ENCODE peak calls at places on chromosomes 12 and 14, in eight cellular contexts. One of them, this sample, is unnamed. For H3K9me3, the result is how much of the 10 kb centered on the place peaks cover.

GRCh38 chr12:66107451-66107915 is 23.1 kb downstream of the LLPH start:
- DNase-seq in endodermal cell: peak
- DNase-seq in uterus: peak
- DNase-seq in thoracic aorta: peak
- DNase-seq in BE2C: peak
- DNase-seq in naive thymus-derived CD4-positive, alpha-beta T cell: peak
- DNase-seq in A673: peak
- DNase-seq in MM.1S: peak
- DNase-seq in this sample: no peak

GRCh38 chr12:95653761-95654546 is 102.7 kb upstream of the USP44 start:
- DNase-seq in endodermal cell: peak
- DNase-seq in uterus: no peak
- DNase-seq in thoracic aorta: no peak
- DNase-seq in BE2C: no peak
- DNase-seq in naive thymus-derived CD4-positive, alpha-beta T cell: no peak
- DNase-seq in A673: no peak
- DNase-seq in MM.1S: no peak
- DNase-seq in this sample: no peak

GRCh38 chr14:68857671-68858070 is 64.8 kb upstream of the ZFP36L1 start:
- DNase-seq in endodermal cell: peak
- DNase-seq in uterus: no peak
- DNase-seq in thoracic aorta: no peak
- DNase-seq in BE2C: no peak
- DNase-seq in naive thymus-derived CD4-positive, alpha-beta T cell: no peak
- DNase-seq in A673: no peak
- DNase-seq in MM.1S: no peak
- DNase-seq in this sample: no peak

GRCh38 chr14:61330511-61330910 is 9.1 kb downstream of the PRKCH start:
- DNase-seq in endodermal cell: no peak
- DNase-seq in uterus: no peak
- DNase-seq in thoracic aorta: no peak
- DNase-seq in BE2C: no peak
- DNase-seq in naive thymus-derived CD4-positive, alpha-beta T cell: no peak
- DNase-seq in A673: no peak
- DNase-seq in MM.1S: no peak
- DNase-seq in this sample: no peak

GRCh38 chr14:74579447-74580274 is 32.4 kb downstream of the LTBP2 start:
- DNase-seq in endodermal cell: no peak
- DNase-seq in uterus: no peak
- DNase-seq in thoracic aorta: no peak
- DNase-seq in BE2C: no peak
- DNase-seq in naive thymus-derived CD4-positive, alpha-beta T cell: peak
- DNase-seq in A673: no peak
- DNase-seq in MM.1S: no peak
- DNase-seq in this sample: no peak

GRCh38 chr12:51847830-51848727 is at the start of gene FIGNL2:
- DNase-seq in endodermal cell: peak
- DNase-seq in uterus: no peak
- DNase-seq in thoracic aorta: no peak
- DNase-seq in BE2C: no peak
- DNase-seq in naive thymus-derived CD4-positive, alpha-beta T cell: no peak
- DNase-seq in A673: no peak
- DNase-seq in MM.1S: no peak
- DNase-seq in this sample: no peak

GRCh38 chr14:55715889-55716288 is 135.9 kb downstream of the KTN1 start:
- DNase-seq in endodermal cell: peak
- DNase-seq in uterus: no peak
- DNase-seq in thoracic aorta: no peak
- DNase-seq in BE2C: no peak
- DNase-seq in naive thymus-derived CD4-positive, alpha-beta T cell: no peak
- DNase-seq in A673: peak
- DNase-seq in MM.1S: no peak
- DNase-seq in this sample: no peak

GRCh38 chr12:39272934-39273770 is 169.8 kb downstream of the KIF21A start:
- DNase-seq in endodermal cell: peak
- DNase-seq in uterus: no peak
- DNase-seq in thoracic aorta: no peak
- DNase-seq in BE2C: peak
- DNase-seq in naive thymus-derived CD4-positive, alpha-beta T cell: no peak
- DNase-seq in A673: peak
- DNase-seq in MM.1S: peak
- DNase-seq in this sample: no peak

GRCh38 chr12:112916270-112916669 is 9.5 kb downstream of the OAS1 start:
- DNase-seq in endodermal cell: no peak
- DNase-seq in uterus: no peak
- DNase-seq in thoracic aorta: no peak
- DNase-seq in BE2C: no peak
- DNase-seq in naive thymus-derived CD4-positive, alpha-beta T cell: no peak
- DNase-seq in A673: no peak
- DNase-seq in MM.1S: no peak
- DNase-seq in this sample: no peak

GRCh38 chr14:99879401-99880295 is 86.4 kb downstream of the EML1 start:
- DNase-seq in endodermal cell: no peak
- DNase-seq in uterus: peak
- DNase-seq in thoracic aorta: no peak
- DNase-seq in BE2C: no peak
- DNase-seq in naive thymus-derived CD4-positive, alpha-beta T cell: no peak
- DNase-seq in A673: peak
- DNase-seq in MM.1S: no peak
- DNase-seq in this sample: no peak

GRCh38 chr14:75561013-75561432 is 17.4 kb upstream of the FLVCR2 start:
- DNase-seq in endodermal cell: peak
- DNase-seq in uterus: peak
- DNase-seq in thoracic aorta: no peak
- DNase-seq in BE2C: peak
- DNase-seq in naive thymus-derived CD4-positive, alpha-beta T cell: peak
- DNase-seq in A673: peak
- DNase-seq in MM.1S: peak
- DNase-seq in this sample: peak

GRCh38 chr14:101123639-101124525 is 220.4 kb upstream of the RTL1 start:
- DNase-seq in endodermal cell: peak
- DNase-seq in uterus: peak
- DNase-seq in thoracic aorta: no peak
- DNase-seq in BE2C: peak
- DNase-seq in naive thymus-derived CD4-positive, alpha-beta T cell: peak
- DNase-seq in A673: peak
- DNase-seq in MM.1S: no peak
- DNase-seq in this sample: no peak

GRCh38 chr12:93778306-93778705 is 101.1 kb downstream of the CRADD start:
- DNase-seq in endodermal cell: no peak
- DNase-seq in uterus: peak
- DNase-seq in thoracic aorta: peak
- DNase-seq in BE2C: no peak
- DNase-seq in naive thymus-derived CD4-positive, alpha-beta T cell: no peak
- DNase-seq in A673: no peak
- DNase-seq in MM.1S: no peak
- DNase-seq in this sample: no peak

GRCh38 chr14:68665116-68665515 is 127.8 kb downstream of the ZFP36L1 start:
- DNase-seq in endodermal cell: no peak
- DNase-seq in uterus: no peak
- DNase-seq in thoracic aorta: no peak
- DNase-seq in BE2C: no peak
- DNase-seq in naive thymus-derived CD4-positive, alpha-beta T cell: no peak
- DNase-seq in A673: no peak
- DNase-seq in MM.1S: no peak
- DNase-seq in this sample: no peak

DNA sequence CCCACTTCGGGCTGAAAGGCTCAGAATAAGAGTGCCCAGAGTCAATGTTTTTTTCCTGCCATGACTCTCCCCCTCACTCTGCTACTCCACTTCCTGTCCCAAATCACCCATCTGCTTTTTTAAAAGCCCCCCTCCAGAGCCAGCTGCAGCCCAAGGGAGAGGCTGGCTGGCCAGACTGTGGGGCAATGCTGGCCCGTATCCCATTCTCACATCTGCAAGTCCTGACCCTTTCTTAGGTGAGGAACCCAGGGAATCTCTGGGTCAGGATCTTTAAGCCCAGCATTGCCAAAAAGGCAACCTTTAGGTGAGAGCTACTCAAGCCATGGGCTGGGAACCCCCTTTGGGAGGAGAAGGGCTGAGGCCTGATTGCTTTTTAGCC is 1.7 kb upstream of the ITGA5 start:
- DNase-seq in endodermal cell: peak
- DNase-seq in uterus: peak
- DNase-seq in thoracic aorta: no peak
- DNase-seq in BE2C: no peak
- DNase-seq in naive thymus-derived CD4-positive, alpha-beta T cell: no peak
- DNase-seq in A673: no peak
- DNase-seq in MM.1S: no peak
- DNase-seq in this sample: no peak
- H3K9me3 ChIP-seq in endodermal cell: under half
- H3K9me3 ChIP-seq in uterus: under half
- H3K9me3 ChIP-seq in thoracic aorta: under half
- H3K9me3 ChIP-seq in BE2C: under half
- H3K9me3 ChIP-seq in naive thymus-derived CD4-positive, alpha-beta T cell: under half
- H3K9me3 ChIP-seq in A673: under half
- H3K9me3 ChIP-seq in MM.1S: under half
- H3K9me3 ChIP-seq in this sample: under half

GRCh38 chr12:127174881-127175280 is 1092.1 kb upstream of the TMEM132C start:
- DNase-seq in endodermal cell: no peak
- DNase-seq in uterus: no peak
- DNase-seq in thoracic aorta: no peak
- DNase-seq in BE2C: no peak
- DNase-seq in naive thymus-derived CD4-positive, alpha-beta T cell: no peak
- DNase-seq in A673: no peak
- DNase-seq in MM.1S: no peak
- DNase-seq in this sample: no peak
- H3K9me3 ChIP-seq in endodermal cell: under half
- H3K9me3 ChIP-seq in uterus: under half
- H3K9me3 ChIP-seq in thoracic aorta: under half
- H3K9me3 ChIP-seq in BE2C: under half
- H3K9me3 ChIP-seq in naive thymus-derived CD4-positive, alpha-beta T cell: under half
- H3K9me3 ChIP-seq in A673: under half
- H3K9me3 ChIP-seq in MM.1S: under half
- H3K9me3 ChIP-seq in this sample: under half

DNA sequence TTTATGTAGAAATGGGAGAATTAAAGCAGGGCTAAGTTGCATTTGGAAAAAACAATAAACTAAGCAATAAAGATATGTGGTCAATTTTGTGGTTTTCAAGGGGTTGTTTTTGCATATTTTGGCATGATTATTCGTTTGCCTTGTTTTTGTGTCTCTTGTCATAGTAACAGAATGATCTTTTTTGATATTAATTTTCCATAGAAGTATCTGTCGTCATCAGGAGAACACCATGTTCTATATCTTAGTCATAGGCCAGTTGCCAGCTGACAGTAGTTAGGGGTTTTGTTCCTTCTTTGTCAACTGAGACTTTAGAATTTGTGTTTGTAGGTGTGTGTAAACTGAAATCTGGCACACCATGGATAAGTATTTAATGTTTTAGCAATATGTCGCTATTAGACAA is 1354.8 kb downstream of the LRFN5 start:
- DNase-seq in endodermal cell: no peak
- DNase-seq in uterus: no peak
- DNase-seq in thoracic aorta: no peak
- DNase-seq in BE2C: no peak
- DNase-seq in naive thymus-derived CD4-positive, alpha-beta T cell: no peak
- DNase-seq in A673: no peak
- DNase-seq in MM.1S: no peak
- DNase-seq in this sample: no peak
- H3K9me3 ChIP-seq in endodermal cell: under half
- H3K9me3 ChIP-seq in uterus: under half
- H3K9me3 ChIP-seq in thoracic aorta: under half
- H3K9me3 ChIP-seq in BE2C: under half
- H3K9me3 ChIP-seq in naive thymus-derived CD4-positive, alpha-beta T cell: under half
- H3K9me3 ChIP-seq in A673: under half
- H3K9me3 ChIP-seq in MM.1S: under half
- H3K9me3 ChIP-seq in this sample: under half

DNA sequence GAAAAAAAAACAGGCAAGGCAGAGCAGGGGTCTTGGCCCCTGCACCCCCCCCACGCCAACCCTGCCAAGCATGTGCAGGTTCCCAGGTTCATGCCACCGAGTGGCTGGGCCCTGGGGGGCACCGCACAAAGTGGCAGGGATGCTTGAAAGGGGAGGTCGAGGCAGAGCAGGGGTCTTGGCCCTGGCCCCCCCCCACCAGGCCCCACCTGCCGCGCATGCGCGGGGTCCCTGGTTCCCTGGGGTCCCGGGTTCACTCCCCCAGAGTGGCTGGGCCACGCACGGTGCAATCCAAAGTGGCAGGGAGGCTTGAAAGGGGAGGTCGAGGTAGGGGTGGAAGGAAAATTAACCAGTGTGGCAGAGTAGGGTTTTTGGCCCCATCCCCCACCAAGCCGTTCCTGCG is 312.2 kb downstream of the ALG10 start:
- DNase-seq in endodermal cell: no peak
- DNase-seq in uterus: no peak
- DNase-seq in thoracic aorta: no peak
- DNase-seq in BE2C: no peak
- DNase-seq in naive thymus-derived CD4-positive, alpha-beta T cell: no peak
- DNase-seq in A673: no peak
- DNase-seq in MM.1S: no peak
- DNase-seq in this sample: no peak
- H3K9me3 ChIP-seq in endodermal cell: under half
- H3K9me3 ChIP-seq in uterus: under half
- H3K9me3 ChIP-seq in thoracic aorta: under half
- H3K9me3 ChIP-seq in BE2C: under half
- H3K9me3 ChIP-seq in naive thymus-derived CD4-positive, alpha-beta T cell: under half
- H3K9me3 ChIP-seq in A673: under half
- H3K9me3 ChIP-seq in MM.1S: under half
- H3K9me3 ChIP-seq in this sample: under half

GRCh38 chr14:105141026-105141425 is 27.6 kb downstream of the JAG2 start:
- DNase-seq in endodermal cell: peak
- DNase-seq in uterus: no peak
- DNase-seq in thoracic aorta: no peak
- DNase-seq in BE2C: no peak
- DNase-seq in naive thymus-derived CD4-positive, alpha-beta T cell: no peak
- DNase-seq in A673: no peak
- DNase-seq in MM.1S: no peak
- DNase-seq in this sample: no peak
- H3K9me3 ChIP-seq in endodermal cell: under half
- H3K9me3 ChIP-seq in uterus: under half
- H3K9me3 ChIP-seq in thoracic aorta: under half
- H3K9me3 ChIP-seq in BE2C: under half
- H3K9me3 ChIP-seq in naive thymus-derived CD4-positive, alpha-beta T cell: under half
- H3K9me3 ChIP-seq in A673: under half
- H3K9me3 ChIP-seq in MM.1S: under half
- H3K9me3 ChIP-seq in this sample: under half

GRCh38 chr12:32016680-32017482 is 57.7 kb downstream of the RESF1 start:
- DNase-seq in endodermal cell: no peak
- DNase-seq in uterus: no peak
- DNase-seq in thoracic aorta: no peak
- DNase-seq in BE2C: no peak
- DNase-seq in naive thymus-derived CD4-positive, alpha-beta T cell: no peak
- DNase-seq in A673: no peak
- DNase-seq in MM.1S: no peak
- DNase-seq in this sample: no peak
- H3K9me3 ChIP-seq in endodermal cell: under half
- H3K9me3 ChIP-seq in uterus: under half
- H3K9me3 ChIP-seq in thoracic aorta: under half
- H3K9me3 ChIP-seq in BE2C: under half
- H3K9me3 ChIP-seq in naive thymus-derived CD4-positive, alpha-beta T cell: under half
- H3K9me3 ChIP-seq in A673: under half
- H3K9me3 ChIP-seq in MM.1S: under half
- H3K9me3 ChIP-seq in this sample: under half

GRCh38 chr14:46788994-46789393 is 137.4 kb upstream of the RPL10L start:
- DNase-seq in endodermal cell: no peak
- DNase-seq in uterus: no peak
- DNase-seq in thoracic aorta: no peak
- DNase-seq in BE2C: no peak
- DNase-seq in naive thymus-derived CD4-positive, alpha-beta T cell: no peak
- DNase-seq in A673: no peak
- DNase-seq in MM.1S: no peak
- DNase-seq in this sample: no peak
- H3K9me3 ChIP-seq in endodermal cell: under half
- H3K9me3 ChIP-seq in uterus: under half
- H3K9me3 ChIP-seq in thoracic aorta: under half
- H3K9me3 ChIP-seq in BE2C: under half
- H3K9me3 ChIP-seq in naive thymus-derived CD4-positive, alpha-beta T cell: under half
- H3K9me3 ChIP-seq in A673: under half
- H3K9me3 ChIP-seq in MM.1S: under half
- H3K9me3 ChIP-seq in this sample: under half

This sample was measured in T-helper 17 cell.